ENCODE peak calls at places on chromosomes 11 and 22, in eight cellular contexts. One of them, this sample, is unnamed.

GRCh38 chr11:84558085-84558905 is 1068.8 kb downstream of the DLG2 start:
- DNase-seq in anterior cingulate cortex: peak
- DNase-seq in astrocyte of the hippocampus: peak
- DNase-seq in SK-N-DZ: peak
- DNase-seq in mucosa of gallbladder: peak
- DNase-seq in ELF-1: peak
- DNase-seq in Right ventricle myocardium superior: no peak
- DNase-seq in aorta: no peak
- DNase-seq in this sample: peak

GRCh38 chr11:134406264-134407185 is 5.5 kb downstream of the B3GAT1 start:
- DNase-seq in anterior cingulate cortex: no peak
- DNase-seq in astrocyte of the hippocampus: no peak
- DNase-seq in SK-N-DZ: no peak
- DNase-seq in mucosa of gallbladder: no peak
- DNase-seq in ELF-1: no peak
- DNase-seq in Right ventricle myocardium superior: no peak
- DNase-seq in aorta: no peak
- DNase-seq in this sample: peak

GRCh38 chr22:41201146-41201545 is 4.0 kb upstream of the L3MBTL2 start:
- DNase-seq in anterior cingulate cortex: no peak
- DNase-seq in astrocyte of the hippocampus: no peak
- DNase-seq in SK-N-DZ: no peak
- DNase-seq in mucosa of gallbladder: no peak
- DNase-seq in ELF-1: no peak
- DNase-seq in Right ventricle myocardium superior: no peak
- DNase-seq in aorta: no peak
- DNase-seq in this sample: no peak

GRCh38 chr22:43094085-43094484 is 4.9 kb upstream of the TTLL1 start:
- DNase-seq in anterior cingulate cortex: no peak
- DNase-seq in astrocyte of the hippocampus: no peak
- DNase-seq in SK-N-DZ: peak
- DNase-seq in mucosa of gallbladder: peak
- DNase-seq in ELF-1: peak
- DNase-seq in Right ventricle myocardium superior: peak
- DNase-seq in aorta: no peak
- DNase-seq in this sample: peak

GRCh38 chr11:108931168-108931567 is 266.3 kb downstream of the DDX10 start:
- DNase-seq in anterior cingulate cortex: no peak
- DNase-seq in astrocyte of the hippocampus: no peak
- DNase-seq in SK-N-DZ: no peak
- DNase-seq in mucosa of gallbladder: no peak
- DNase-seq in ELF-1: no peak
- DNase-seq in Right ventricle myocardium superior: no peak
- DNase-seq in aorta: no peak
- DNase-seq in this sample: no peak

GRCh38 chr11:66289548-66290331 is 797 bp upstream of the YIF1A start:
- DNase-seq in anterior cingulate cortex: no peak
- DNase-seq in astrocyte of the hippocampus: peak
- DNase-seq in SK-N-DZ: peak
- DNase-seq in mucosa of gallbladder: peak
- DNase-seq in ELF-1: no peak
- DNase-seq in Right ventricle myocardium superior: peak
- DNase-seq in aorta: peak
- DNase-seq in this sample: peak

GRCh38 chr11:85281550-85281949 is 345.6 kb downstream of the DLG2 start:
- DNase-seq in anterior cingulate cortex: no peak
- DNase-seq in astrocyte of the hippocampus: no peak
- DNase-seq in SK-N-DZ: no peak
- DNase-seq in mucosa of gallbladder: no peak
- DNase-seq in ELF-1: no peak
- DNase-seq in Right ventricle myocardium superior: no peak
- DNase-seq in aorta: no peak
- DNase-seq in this sample: no peak

GRCh38 chr11:117874910-117875396 is 1.5 kb downstream of the FXYD6 start:
- DNase-seq in anterior cingulate cortex: no peak
- DNase-seq in astrocyte of the hippocampus: no peak
- DNase-seq in SK-N-DZ: no peak
- DNase-seq in mucosa of gallbladder: no peak
- DNase-seq in ELF-1: no peak
- DNase-seq in Right ventricle myocardium superior: no peak
- DNase-seq in aorta: no peak
- DNase-seq in this sample: no peak

GRCh38 chr22:44248926-44249325 is 63.8 kb downstream of the SHISAL1 start:
- DNase-seq in anterior cingulate cortex: no peak
- DNase-seq in astrocyte of the hippocampus: no peak
- DNase-seq in SK-N-DZ: no peak
- DNase-seq in mucosa of gallbladder: peak
- DNase-seq in ELF-1: no peak
- DNase-seq in Right ventricle myocardium superior: no peak
- DNase-seq in aorta: no peak
- DNase-seq in this sample: peak

GRCh38 chr22:37324340-37325023 is 42.2 kb downstream of the CYTH4 start:
- DNase-seq in anterior cingulate cortex: no peak
- DNase-seq in astrocyte of the hippocampus: no peak
- DNase-seq in SK-N-DZ: no peak
- DNase-seq in mucosa of gallbladder: no peak
- DNase-seq in ELF-1: no peak
- DNase-seq in Right ventricle myocardium superior: no peak
- DNase-seq in aorta: no peak
- DNase-seq in this sample: no peak

GRCh38 chr22:20750461-20751184 is 23.3 kb upstream of the SERPIND1 start:
- DNase-seq in anterior cingulate cortex: peak
- DNase-seq in astrocyte of the hippocampus: peak
- DNase-seq in SK-N-DZ: no peak
- DNase-seq in mucosa of gallbladder: peak
- DNase-seq in ELF-1: no peak
- DNase-seq in Right ventricle myocardium superior: peak
- DNase-seq in aorta: peak
- DNase-seq in this sample: peak

GRCh38 chr22:27220349-27220748 is 563.0 kb downstream of the MIAT start:
- DNase-seq in anterior cingulate cortex: peak
- DNase-seq in astrocyte of the hippocampus: peak
- DNase-seq in SK-N-DZ: no peak
- DNase-seq in mucosa of gallbladder: no peak
- DNase-seq in ELF-1: no peak
- DNase-seq in Right ventricle myocardium superior: no peak
- DNase-seq in aorta: no peak
- DNase-seq in this sample: no peak

GRCh38 chr11:96279018-96279417 is 64.0 kb downstream of the MAML2 start:
- DNase-seq in anterior cingulate cortex: no peak
- DNase-seq in astrocyte of the hippocampus: no peak
- DNase-seq in SK-N-DZ: no peak
- DNase-seq in mucosa of gallbladder: no peak
- DNase-seq in ELF-1: no peak
- DNase-seq in Right ventricle myocardium superior: no peak
- DNase-seq in aorta: no peak
- DNase-seq in this sample: no peak

GRCh38 chr22:24153353-24153752 is 27.9 kb upstream of the SUSD2 start:
- DNase-seq in anterior cingulate cortex: no peak
- DNase-seq in astrocyte of the hippocampus: no peak
- DNase-seq in SK-N-DZ: no peak
- DNase-seq in mucosa of gallbladder: no peak
- DNase-seq in ELF-1: no peak
- DNase-seq in Right ventricle myocardium superior: no peak
- DNase-seq in aorta: no peak
- DNase-seq in this sample: no peak

GRCh38 chr11:8593935-8594909 is at the start of gene STK33:
- DNase-seq in anterior cingulate cortex: peak
- DNase-seq in astrocyte of the hippocampus: peak
- DNase-seq in SK-N-DZ: peak
- DNase-seq in mucosa of gallbladder: peak
- DNase-seq in ELF-1: peak
- DNase-seq in Right ventricle myocardium superior: peak
- DNase-seq in aorta: peak
- DNase-seq in this sample: peak

GRCh38 chr22:22740560-22741276 is 96.3 kb downstream of the GGTLC2 start:
- DNase-seq in anterior cingulate cortex: no peak
- DNase-seq in astrocyte of the hippocampus: no peak
- DNase-seq in SK-N-DZ: no peak
- DNase-seq in mucosa of gallbladder: no peak
- DNase-seq in ELF-1: no peak
- DNase-seq in Right ventricle myocardium superior: no peak
- DNase-seq in aorta: no peak
- DNase-seq in this sample: no peak

GRCh38 chr22:28952857-28953256 is 69.5 kb downstream of the ZNRF3 start:
- DNase-seq in anterior cingulate cortex: no peak
- DNase-seq in astrocyte of the hippocampus: no peak
- DNase-seq in SK-N-DZ: no peak
- DNase-seq in mucosa of gallbladder: no peak
- DNase-seq in ELF-1: no peak
- DNase-seq in Right ventricle myocardium superior: no peak
- DNase-seq in aorta: no peak
- DNase-seq in this sample: no peak

GRCh38 chr22:20121856-20122415 is 4.9 kb upstream of the TRMT2A start:
- DNase-seq in anterior cingulate cortex: no peak
- DNase-seq in astrocyte of the hippocampus: no peak
- DNase-seq in SK-N-DZ: no peak
- DNase-seq in mucosa of gallbladder: no peak
- DNase-seq in ELF-1: no peak
- DNase-seq in Right ventricle myocardium superior: no peak
- DNase-seq in aorta: no peak
- DNase-seq in this sample: no peak

GRCh38 chr11:121426476-121427454 is 25.3 kb upstream of the SORL1 start:
- DNase-seq in anterior cingulate cortex: no peak
- DNase-seq in astrocyte of the hippocampus: peak
- DNase-seq in SK-N-DZ: no peak
- DNase-seq in mucosa of gallbladder: peak
- DNase-seq in ELF-1: peak
- DNase-seq in Right ventricle myocardium superior: peak
- DNase-seq in aorta: peak
- DNase-seq in this sample: peak

GRCh38 chr11:72078477-72078876 is 1.9 kb downstream of the NUMA1 start:
- DNase-seq in anterior cingulate cortex: no peak
- DNase-seq in astrocyte of the hippocampus: peak
- DNase-seq in SK-N-DZ: no peak
- DNase-seq in mucosa of gallbladder: no peak
- DNase-seq in ELF-1: no peak
- DNase-seq in Right ventricle myocardium superior: no peak
- DNase-seq in aorta: no peak
- DNase-seq in this sample: no peak

GRCh38 chr11:134510641-134511040 is 98.6 kb upstream of the B3GAT1 start:
- DNase-seq in anterior cingulate cortex: no peak
- DNase-seq in astrocyte of the hippocampus: no peak
- DNase-seq in SK-N-DZ: no peak
- DNase-seq in mucosa of gallbladder: no peak
- DNase-seq in ELF-1: no peak
- DNase-seq in Right ventricle myocardium superior: no peak
- DNase-seq in aorta: peak
- DNase-seq in this sample: peak

GRCh38 chr22:49566693-49567092 is 261.0 kb downstream of the BRD1 start:
- DNase-seq in anterior cingulate cortex: no peak
- DNase-seq in astrocyte of the hippocampus: no peak
- DNase-seq in SK-N-DZ: no peak
- DNase-seq in mucosa of gallbladder: no peak
- DNase-seq in ELF-1: no peak
- DNase-seq in Right ventricle myocardium superior: no peak
- DNase-seq in aorta: no peak
- DNase-seq in this sample: no peak

GRCh38 chr22:33512961-33513360 is 407.3 kb downstream of the LARGE1 start:
- DNase-seq in anterior cingulate cortex: no peak
- DNase-seq in astrocyte of the hippocampus: peak
- DNase-seq in SK-N-DZ: no peak
- DNase-seq in mucosa of gallbladder: no peak
- DNase-seq in ELF-1: no peak
- DNase-seq in Right ventricle myocardium superior: no peak
- DNase-seq in aorta: no peak
- DNase-seq in this sample: no peak

GRCh38 chr22:32985899-32986772 is 72.0 kb downstream of the SYN3 start:
- DNase-seq in anterior cingulate cortex: peak
- DNase-seq in astrocyte of the hippocampus: peak
- DNase-seq in SK-N-DZ: peak
- DNase-seq in mucosa of gallbladder: peak
- DNase-seq in ELF-1: peak
- DNase-seq in Right ventricle myocardium superior: peak
- DNase-seq in aorta: no peak
- DNase-seq in this sample: peak

GRCh38 chr11:8068605-8069221 is 12.3 kb upstream of the TUB start:
- DNase-seq in anterior cingulate cortex: no peak
- DNase-seq in astrocyte of the hippocampus: peak
- DNase-seq in SK-N-DZ: no peak
- DNase-seq in mucosa of gallbladder: peak
- DNase-seq in ELF-1: no peak
- DNase-seq in Right ventricle myocardium superior: peak
- DNase-seq in aorta: no peak
- DNase-seq in this sample: no peak

GRCh38 chr11:45847908-45848316 is 637 bp downstream of the CRY2 start:
- DNase-seq in anterior cingulate cortex: no peak
- DNase-seq in astrocyte of the hippocampus: peak
- DNase-seq in SK-N-DZ: peak
- DNase-seq in mucosa of gallbladder: peak
- DNase-seq in ELF-1: peak
- DNase-seq in Right ventricle myocardium superior: peak
- DNase-seq in aorta: peak
- DNase-seq in this sample: peak

GRCh38 chr22:32469799-32470212 is 4.8 kb upstream of the FBXO7 start:
- DNase-seq in anterior cingulate cortex: peak
- DNase-seq in astrocyte of the hippocampus: peak
- DNase-seq in SK-N-DZ: peak
- DNase-seq in mucosa of gallbladder: peak
- DNase-seq in ELF-1: peak
- DNase-seq in Right ventricle myocardium superior: no peak
- DNase-seq in aorta: no peak
- DNase-seq in this sample: no peak

GRCh38 chr22:43993072-43993760 is 30.9 kb upstream of the PARVB start:
- DNase-seq in anterior cingulate cortex: peak
- DNase-seq in astrocyte of the hippocampus: peak
- DNase-seq in SK-N-DZ: peak
- DNase-seq in mucosa of gallbladder: peak
- DNase-seq in ELF-1: peak
- DNase-seq in Right ventricle myocardium superior: peak
- DNase-seq in aorta: no peak
- DNase-seq in this sample: peak

GRCh38 chr11:47104337-47104950 is 72.2 kb downstream of the ARFGAP2 start:
- DNase-seq in anterior cingulate cortex: peak
- DNase-seq in astrocyte of the hippocampus: peak
- DNase-seq in SK-N-DZ: no peak
- DNase-seq in mucosa of gallbladder: no peak
- DNase-seq in ELF-1: peak
- DNase-seq in Right ventricle myocardium superior: no peak
- DNase-seq in aorta: no peak
- DNase-seq in this sample: no peak

GRCh38 chr22:33427461-33427860 is 369.3 kb upstream of the SYN3 start:
- DNase-seq in anterior cingulate cortex: no peak
- DNase-seq in astrocyte of the hippocampus: peak
- DNase-seq in SK-N-DZ: no peak
- DNase-seq in mucosa of gallbladder: no peak
- DNase-seq in ELF-1: no peak
- DNase-seq in Right ventricle myocardium superior: no peak
- DNase-seq in aorta: no peak
- DNase-seq in this sample: no peak

GRCh38 chr11:112118176-112118575 is 31.5 kb downstream of the SDHD start:
- DNase-seq in anterior cingulate cortex: no peak
- DNase-seq in astrocyte of the hippocampus: no peak
- DNase-seq in SK-N-DZ: no peak
- DNase-seq in mucosa of gallbladder: no peak
- DNase-seq in ELF-1: no peak
- DNase-seq in Right ventricle myocardium superior: no peak
- DNase-seq in aorta: no peak
- DNase-seq in this sample: no peak

GRCh38 chr11:29093416-29093815 is 923.4 kb downstream of the KCNA4 start:
- DNase-seq in anterior cingulate cortex: no peak
- DNase-seq in astrocyte of the hippocampus: peak
- DNase-seq in SK-N-DZ: no peak
- DNase-seq in mucosa of gallbladder: no peak
- DNase-seq in ELF-1: no peak
- DNase-seq in Right ventricle myocardium superior: no peak
- DNase-seq in aorta: no peak
- DNase-seq in this sample: no peak

GRCh38 chr11:14577835-14578529 is 57.8 kb upstream of the PSMA1 start:
- DNase-seq in anterior cingulate cortex: no peak
- DNase-seq in astrocyte of the hippocampus: no peak
- DNase-seq in SK-N-DZ: no peak
- DNase-seq in mucosa of gallbladder: no peak
- DNase-seq in ELF-1: no peak
- DNase-seq in Right ventricle myocardium superior: no peak
- DNase-seq in aorta: no peak
- DNase-seq in this sample: no peak

GRCh38 chr22:30245985-30246901 is at the start of gene LIF:
- DNase-seq in anterior cingulate cortex: no peak
- DNase-seq in astrocyte of the hippocampus: peak
- DNase-seq in SK-N-DZ: no peak
- DNase-seq in mucosa of gallbladder: no peak
- DNase-seq in ELF-1: no peak
- DNase-seq in Right ventricle myocardium superior: no peak
- DNase-seq in aorta: no peak
- DNase-seq in this sample: no peak